ENCODE peak calls at places on chromosomes 1 and 21, in four cellular contexts. C is HEK293T, A is HepG2, X is K562. N is an unnamed sample.

GRCh38 chr1:94418664-94419655 is 771 bp downstream of the ABCD3 start:
- DNase-seq in C (peak), A (no peak), X (peak), N (no peak)

GRCh38 chr1:53316742-53317650 is 10.9 kb downstream of the LRP8 start:
- DNase-seq in C (peak), A (no peak), X (peak), N (no peak)

GRCh38 chr1:86224651-86225050 is 68.1 kb upstream of the COL24A1 start:
- DNase-seq in C (no peak), A (no peak), X (no peak), N (no peak)

GRCh38 chr1:241286486-241286885 is 70.5 kb downstream of the RGS7 start:
- DNase-seq in C (no peak), A (no peak), X (no peak), N (no peak)

GRCh38 chr1:230280906-230281413 is 145.2 kb downstream of the PGBD5 start:
- DNase-seq in C (no peak), A (no peak), X (no peak), N (no peak)

GRCh38 chr1:41827991-41828570 is 90.6 kb downstream of the HIVEP3 start:
- DNase-seq in C (no peak), A (no peak), X (no peak), N (no peak)

GRCh38 chr21:42737969-42738590 is 84.7 kb downstream of the PDE9A start:
- DNase-seq in C (no peak), A (peak), X (no peak), N (no peak)

GRCh38 chr1:205026181-205026580 is 16.8 kb upstream of the CNTN2 start:
- DNase-seq in C (no peak), A (no peak), X (no peak), N (no peak)

GRCh38 chr21:44487831-44488230 is 32.5 kb downstream of the LRRC3 start:
- DNase-seq in C (peak), A (peak), X (peak), N (no peak)

GRCh38 chr21:36113647-36114428 is 21.0 kb upstream of the CBR3 start:
- DNase-seq in C (no peak), A (peak), X (no peak), N (no peak)

GRCh38 chr1:204408074-204408507 is 3.5 kb downstream of the PPP1R15B start:
- DNase-seq in C (no peak), A (no peak), X (peak), N (no peak)

GRCh38 chr1:186715887-186716809 is 35.9 kb upstream of the PTGS2 start:
- DNase-seq in C (no peak), A (peak), X (no peak), N (no peak)

GRCh38 chr1:17093822-17094393 is 25.3 kb downstream of the PADI2 start:
- DNase-seq in C (no peak), A (no peak), X (no peak), N (no peak)

GRCh38 chr1:50152236-50152635 is 43.5 kb downstream of the ELAVL4 start:
- DNase-seq in C (no peak), A (no peak), X (no peak), N (no peak)

GRCh38 chr1:12629974-12630760 is 12.2 kb upstream of the DHRS3 start:
- DNase-seq in C (no peak), A (no peak), X (no peak), N (no peak)

GRCh38 chr1:165853528-165854075 is 26.2 kb downstream of the UCK2 start:
- DNase-seq in C (no peak), A (no peak), X (no peak), N (no peak)

GRCh38 chr1:202710070-202711025 is at the start of gene SYT2:
- DNase-seq in C (peak), A (no peak), X (peak), N (no peak)

GRCh38 chr21:43866233-43866632 is 1.2 kb downstream of the AGPAT3 start:
- DNase-seq in C (peak), A (no peak), X (peak), N (no peak)

GRCh38 chr1:44256762-44257554 is 43.7 kb downstream of the DMAP1 start:
- DNase-seq in C (no peak), A (no peak), X (no peak), N (no peak)

GRCh38 chr1:56374026-56374974 is 205.1 kb downstream of the PLPP3 start:
- DNase-seq in C (no peak), A (no peak), X (no peak), N (no peak)

GRCh38 chr1:13725714-13726175 is 25.8 kb downstream of the PRDM2 start:
- DNase-seq in C (peak), A (peak), X (no peak), N (no peak)

GRCh38 chr21:43956019-43956666 is 56.0 kb upstream of the TRAPPC10 start:
- DNase-seq in C (no peak), A (no peak), X (no peak), N (no peak)

GRCh38 chr1:8025671-8026144 is 401 bp downstream of the ERRFI1 start:
- DNase-seq in C (no peak), A (no peak), X (peak), N (no peak)

GRCh38 chr21:45150630-45151265 is 76.4 kb downstream of the ADARB1 start:
- DNase-seq in C (no peak), A (no peak), X (no peak), N (no peak)

GRCh38 chr1:29243863-29244185 is 7.5 kb downstream of the PTPRU start:
- DNase-seq in C (no peak), A (no peak), X (no peak), N (no peak)

GRCh38 chr21:37642493-37642892 is 273.8 kb downstream of the KCNJ6 start:
- DNase-seq in C (peak), A (peak), X (peak), N (no peak)

GRCh38 chr1:17624540-17625256 is 85.2 kb downstream of the ARHGEF10L start:
- DNase-seq in C (no peak), A (no peak), X (no peak), N (no peak)

GRCh38 chr1:243489681-243490080 is 233.8 kb downstream of the SDCCAG8 start:
- DNase-seq in C (no peak), A (no peak), X (no peak), N (no peak)

GRCh38 chr1:53294557-53294956 is 33.3 kb downstream of the LRP8 start:
- DNase-seq in C (no peak), A (no peak), X (no peak), N (no peak)

GRCh38 chr1:64814427-64814826 is 69.6 kb downstream of the RAVER2 start:
- DNase-seq in C (no peak), A (no peak), X (no peak), N (no peak)

DNA sequence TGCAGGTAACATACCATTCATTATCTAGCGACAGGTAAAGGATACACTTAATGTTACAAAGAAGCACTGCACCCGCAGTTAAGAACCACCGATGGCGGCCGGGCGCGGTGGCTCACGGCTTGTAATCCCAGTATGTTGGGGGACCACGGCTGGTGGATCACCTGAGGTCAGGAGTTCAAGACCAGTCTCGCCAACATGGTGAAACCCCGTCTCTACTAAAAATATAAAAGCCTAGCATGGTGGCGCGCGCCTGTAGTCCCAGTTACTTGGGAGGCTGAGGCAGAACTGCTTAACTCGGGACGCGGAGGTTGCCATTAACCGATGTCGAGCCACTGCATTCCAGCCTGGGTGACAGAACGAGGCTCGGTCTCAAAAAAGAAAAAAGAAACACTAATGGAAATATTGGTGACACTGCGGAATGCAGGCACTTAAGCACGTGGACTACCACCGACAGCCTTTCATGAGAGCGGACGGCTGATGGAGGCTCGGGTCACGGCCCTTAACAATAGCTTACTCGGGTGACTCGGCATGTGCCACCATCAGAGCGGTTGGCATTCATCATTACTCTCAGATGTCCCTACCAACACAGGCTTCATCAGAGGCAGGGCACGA is 542 bp downstream of the GAS5 start:
- DNase-seq in C (no peak), A (no peak), X (no peak), N (no peak)
- TF ChIP-seq FOXK2 in C (no peak), A (no peak), X (no peak), N (no peak)

DNA sequence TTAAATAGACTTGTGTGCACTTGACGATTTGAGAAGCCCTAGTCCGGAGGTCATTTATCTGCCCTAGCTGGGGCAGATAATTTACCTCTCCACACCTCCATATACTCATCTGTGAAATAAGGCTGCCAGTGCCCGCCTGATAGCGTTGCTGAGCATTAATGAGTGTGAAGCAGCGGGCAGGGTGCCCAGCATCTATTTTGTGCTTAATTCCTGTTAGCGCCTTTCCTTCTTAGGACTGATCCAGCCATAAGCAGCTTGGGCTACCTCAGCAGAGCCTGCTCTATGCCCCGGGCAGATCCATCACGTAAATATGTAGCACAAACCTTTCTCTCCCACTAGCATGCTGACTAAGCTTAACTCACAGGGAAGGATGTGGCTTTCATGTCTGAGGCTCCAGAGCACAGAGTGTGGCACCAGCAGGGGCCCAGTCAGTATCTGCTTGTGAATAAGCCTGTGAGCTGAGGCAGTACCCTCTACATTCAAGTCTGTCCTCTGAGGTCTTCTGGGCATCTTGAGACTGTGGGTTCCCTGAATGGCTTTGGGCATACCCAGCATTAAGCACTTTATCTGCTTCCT is 21.5 kb upstream of the RNF187 start:
- DNase-seq in C (no peak), A (no peak), X (no peak), N (no peak)
- TF ChIP-seq FOXK2 in C (no peak), A (no peak), X (no peak), N (no peak)

GRCh38 chr1:225852413-225853119 is 29.6 kb downstream of the TMEM63A start:
- DNase-seq in C (no peak), A (no peak), X (no peak), N (no peak)

GRCh38 chr1:225853441-225853840 is 28.7 kb downstream of the TMEM63A start:
- DNase-seq in C (no peak), A (no peak), X (no peak), N (no peak)

GRCh38 chr1:225850370-225850769 is 31.8 kb downstream of the TMEM63A start:
- DNase-seq in C (no peak), A (no peak), X (no peak), N (no peak)

GRCh38 chr1:225849905-225850304 is 32.3 kb downstream of the TMEM63A start:
- DNase-seq in C (no peak), A (no peak), X (peak), N (no peak)

GRCh38 chr1:225851810-225852209 is 30.4 kb downstream of the TMEM63A start:
- DNase-seq in C (no peak), A (peak), X (no peak), N (peak)
- TF ChIP-seq FOXK2 in C (no peak), A (no peak), X (no peak), N (peak)

GRCh38 chr1:154417338-154417608 is 12.1 kb downstream of the IL6R start:
- DNase-seq in C (no peak), A (no peak), X (no peak), N (no peak)

GRCh38 chr1:154413177-154413576 is 8.0 kb downstream of the IL6R start:
- DNase-seq in C (no peak), A (no peak), X (no peak), N (no peak)

GRCh38 chr1:154416496-154417337 is 11.6 kb downstream of the IL6R start:
- DNase-seq in C (no peak), A (no peak), X (no peak), N (no peak)

GRCh38 chr1:154411525-154411924 is 6.4 kb downstream of the IL6R start:
- DNase-seq in C (no peak), A (no peak), X (no peak), N (no peak)

GRCh38 chr1:154414606-154415005 is 9.5 kb downstream of the IL6R start:
- DNase-seq in C (no peak), A (no peak), X (no peak), N (no peak)
- TF ChIP-seq FOXK2 in C (no peak), A (no peak), X (no peak), N (no peak)

GRCh38 chr1:117672756-117673155 is 66.9 kb downstream of the TENT5C start:
- DNase-seq in C (no peak), A (no peak), X (no peak), N (no peak)

GRCh38 chr1:117669572-117669971 is 63.7 kb downstream of the TENT5C start:
- DNase-seq in C (no peak), A (no peak), X (no peak), N (no peak)

GRCh38 chr1:117673405-117673804 is 67.6 kb downstream of the TENT5C start:
- DNase-seq in C (no peak), A (no peak), X (no peak), N (no peak)

GRCh38 chr1:117670996-117671780 is 65.3 kb downstream of the TENT5C start:
- DNase-seq in C (no peak), A (no peak), X (no peak), N (no peak)

DNA sequence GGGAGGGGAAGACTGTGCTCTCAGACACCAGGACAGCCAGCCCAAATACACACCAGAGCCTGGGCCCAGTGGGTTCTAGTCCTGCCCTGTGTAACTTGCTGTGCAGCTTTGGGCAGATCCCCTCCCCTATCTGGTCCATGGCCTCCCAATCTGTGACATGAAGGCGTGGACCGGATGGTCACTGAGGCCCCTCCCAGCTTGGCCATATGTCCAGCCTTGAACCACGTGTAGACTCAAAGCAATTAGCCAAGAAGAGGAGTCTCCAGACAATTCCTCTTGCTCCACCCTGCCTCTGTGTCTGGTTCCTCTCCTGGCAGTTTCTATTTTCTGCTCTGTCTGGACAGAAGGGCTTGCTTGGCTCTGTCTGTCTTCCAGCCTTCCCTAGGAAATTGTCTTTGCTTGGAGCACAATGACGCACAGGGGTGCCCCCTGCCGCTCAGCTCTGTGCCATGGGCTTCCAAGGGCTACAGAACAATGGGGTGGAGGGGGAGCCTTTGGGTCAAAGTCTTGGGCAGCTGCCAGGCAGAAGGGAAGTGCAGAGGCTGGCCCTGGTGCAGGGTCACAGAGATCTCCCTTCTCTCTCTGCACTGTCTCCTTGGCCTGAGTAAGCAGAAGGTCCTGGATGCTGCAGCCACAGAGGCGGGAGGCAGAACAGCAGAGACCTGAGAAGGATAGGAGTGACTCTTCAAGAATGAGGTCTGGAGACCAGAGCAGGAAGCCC is 66.1 kb downstream of the TENT5C start:
- DNase-seq in C (no peak), A (peak), X (peak), N (no peak)
- TF ChIP-seq FOXK2 in C (no peak), A (no peak), X (no peak), N (no peak)

GRCh38 chr1:69038379-69038778 is 529.3 kb upstream of the LRRC7 start:
- DNase-seq in C (no peak), A (no peak), X (no peak), N (no peak)
- TF ChIP-seq FOXK2 in C (no peak), A (no peak), X (no peak), N (no peak)

N was measured in GM12878.